ENCODE peak calls at places on chromosome 19, in ten cellular contexts. One of them, this sample, is unnamed.
A peak's percentile ranks its signal among the peaks of the same experiment; 100 is the strongest.

GRCh38 chr19:16303755-16304154 is 20.9 kb upstream of the KLF2 start:
- DNase-seq in stomach: no peak
- DNase-seq in epithelial cell of esophagus: no peak
- DNase-seq in A549: no peak
- DNase-seq in IMR-90: no peak
- DNase-seq in endothelial cell: no peak
- DNase-seq in GM10248: no peak
- DNase-seq in cardiac muscle cell: no peak
- DNase-seq in GM12865: no peak
- DNase-seq in mesothelial cell of epicardium: no peak
- DNase-seq in this sample: no peak

GRCh38 chr19:4061178-4061682 is 5.5 kb downstream of the ZBTB7A start:
- DNase-seq in GM10248: no peak
- DNase-seq in GM12865: peak; percentile 72
- DNase-seq in endothelial cell: no peak
- DNase-seq in A549: peak; percentile 67
- DNase-seq in stomach: peak; percentile 93
- DNase-seq in IMR-90: no peak
- DNase-seq in mesothelial cell of epicardium: no peak
- DNase-seq in epithelial cell of esophagus: peak; percentile 73
- DNase-seq in cardiac muscle cell: no peak
- DNase-seq in this sample: no peak

GRCh38 chr19:17240855-17241399 is 4.8 kb downstream of the NR2F6 start:
- DNase-seq in mesothelial cell of epicardium: no peak
- DNase-seq in epithelial cell of esophagus: no peak
- DNase-seq in stomach: no peak
- DNase-seq in endothelial cell: no peak
- DNase-seq in cardiac muscle cell: no peak
- DNase-seq in IMR-90: no peak
- DNase-seq in A549: no peak
- DNase-seq in GM12865: no peak
- DNase-seq in GM10248: no peak
- DNase-seq in this sample: no peak

GRCh38 chr19:28633223-28634030 is 579.5 kb downstream of the UQCRFS1 start:
- DNase-seq in mesothelial cell of epicardium: peak; percentile 58
- DNase-seq in epithelial cell of esophagus: peak; percentile 33
- DNase-seq in endothelial cell: peak; percentile 80
- DNase-seq in GM10248: peak; percentile 40
- DNase-seq in cardiac muscle cell: peak; percentile 44
- DNase-seq in A549: peak; percentile 61
- DNase-seq in GM12865: peak; percentile 64
- DNase-seq in stomach: no peak
- DNase-seq in IMR-90: peak; percentile 1
- DNase-seq in this sample: peak; percentile 54

GRCh38 chr19:38932425-38933179 is 1.9 kb downstream of the MRPS12 start:
- DNase-seq in epithelial cell of esophagus: peak; percentile 49
- DNase-seq in IMR-90: peak; percentile 44
- DNase-seq in cardiac muscle cell: peak; percentile 60
- DNase-seq in A549: peak; percentile 88
- DNase-seq in mesothelial cell of epicardium: no peak
- DNase-seq in GM10248: no peak
- DNase-seq in endothelial cell: no peak
- DNase-seq in stomach: no peak
- DNase-seq in GM12865: peak; percentile 72
- DNase-seq in this sample: no peak

GRCh38 chr19:53192771-53193533 is at the start of gene ZNF665:
- DNase-seq in epithelial cell of esophagus: peak; percentile 88
- DNase-seq in endothelial cell: peak; percentile 74
- DNase-seq in stomach: peak; percentile 90
- DNase-seq in cardiac muscle cell: peak; percentile 91
- DNase-seq in GM12865: peak; percentile 83
- DNase-seq in A549: no peak
- DNase-seq in IMR-90: peak; percentile 82
- DNase-seq in mesothelial cell of epicardium: peak; percentile 76
- DNase-seq in GM10248: peak; percentile 82
- DNase-seq in this sample: peak; percentile 69

GRCh38 chr19:43809762-43810696 is 7.8 kb upstream of the LYPD5 start:
- DNase-seq in stomach: no peak
- DNase-seq in GM12865: peak; percentile 66
- DNase-seq in epithelial cell of esophagus: peak; percentile 76
- DNase-seq in mesothelial cell of epicardium: no peak
- DNase-seq in endothelial cell: no peak
- DNase-seq in GM10248: peak; percentile 56
- DNase-seq in A549: peak; percentile 82
- DNase-seq in IMR-90: peak; percentile 74
- DNase-seq in cardiac muscle cell: peak; percentile 61
- DNase-seq in this sample: no peak

GRCh38 chr19:54137913-54138776 is 583 bp downstream of the CNOT3 start:
- DNase-seq in epithelial cell of esophagus: no peak
- DNase-seq in A549: no peak
- DNase-seq in mesothelial cell of epicardium: no peak
- DNase-seq in GM10248: peak; percentile 40
- DNase-seq in cardiac muscle cell: peak; percentile 37
- DNase-seq in stomach: no peak
- DNase-seq in GM12865: peak; percentile 55
- DNase-seq in endothelial cell: peak; percentile 40
- DNase-seq in IMR-90: no peak
- DNase-seq in this sample: peak; percentile 30

GRCh38 chr19:29805026-29805925 is 6.5 kb upstream of the CCNE1 start:
- DNase-seq in epithelial cell of esophagus: no peak
- DNase-seq in IMR-90: peak; percentile 10
- DNase-seq in cardiac muscle cell: no peak
- DNase-seq in GM10248: no peak
- DNase-seq in A549: peak; percentile 36
- DNase-seq in endothelial cell: no peak
- DNase-seq in mesothelial cell of epicardium: no peak
- DNase-seq in stomach: no peak
- DNase-seq in GM12865: no peak
- DNase-seq in this sample: no peak

GRCh38 chr19:8539621-8540149 is 25.7 kb upstream of the ZNF414 start:
- DNase-seq in mesothelial cell of epicardium: no peak
- DNase-seq in GM12865: no peak
- DNase-seq in cardiac muscle cell: no peak
- DNase-seq in GM10248: no peak
- DNase-seq in IMR-90: no peak
- DNase-seq in A549: no peak
- DNase-seq in epithelial cell of esophagus: no peak
- DNase-seq in stomach: no peak
- DNase-seq in endothelial cell: no peak
- DNase-seq in this sample: no peak

GRCh38 chr19:31545766-31546165 is 196.5 kb upstream of the TSHZ3 start:
- DNase-seq in epithelial cell of esophagus: no peak
- DNase-seq in stomach: no peak
- DNase-seq in mesothelial cell of epicardium: no peak
- DNase-seq in A549: no peak
- DNase-seq in IMR-90: no peak
- DNase-seq in GM12865: no peak
- DNase-seq in GM10248: no peak
- DNase-seq in endothelial cell: no peak
- DNase-seq in cardiac muscle cell: no peak
- DNase-seq in this sample: no peak

GRCh38 chr19:45403781-45404556 is 900 bp downstream of the PPP1R13L start:
- DNase-seq in GM10248: peak; percentile 88
- DNase-seq in cardiac muscle cell: peak; percentile 76
- DNase-seq in A549: peak; percentile 80
- DNase-seq in GM12865: peak; percentile 73
- DNase-seq in stomach: peak; percentile 73
- DNase-seq in IMR-90: no peak
- DNase-seq in epithelial cell of esophagus: peak; percentile 79
- DNase-seq in endothelial cell: peak; percentile 73
- DNase-seq in mesothelial cell of epicardium: peak; percentile 73
- DNase-seq in this sample: peak; percentile 56

GRCh38 chr19:9861503-9861902 is 26.4 kb downstream of the PIN1 start:
- DNase-seq in IMR-90: no peak
- DNase-seq in GM10248: no peak
- DNase-seq in GM12865: no peak
- DNase-seq in endothelial cell: no peak
- DNase-seq in epithelial cell of esophagus: no peak
- DNase-seq in mesothelial cell of epicardium: no peak
- DNase-seq in cardiac muscle cell: no peak
- DNase-seq in A549: no peak
- DNase-seq in stomach: no peak
- DNase-seq in this sample: no peak

GRCh38 chr19:11202488-11203193 is 5.3 kb upstream of the KANK2 start:
- DNase-seq in IMR-90: no peak
- DNase-seq in epithelial cell of esophagus: no peak
- DNase-seq in GM10248: no peak
- DNase-seq in endothelial cell: no peak
- DNase-seq in GM12865: no peak
- DNase-seq in cardiac muscle cell: no peak
- DNase-seq in A549: no peak
- DNase-seq in stomach: no peak
- DNase-seq in mesothelial cell of epicardium: no peak
- DNase-seq in this sample: no peak
- TF ChIP-seq CTCF in IMR-90: no peak
- TF ChIP-seq CTCF in epithelial cell of esophagus: no peak
- TF ChIP-seq CTCF in GM10248: no peak
- TF ChIP-seq CTCF in endothelial cell: no peak
- TF ChIP-seq CTCF in GM12865: no peak
- TF ChIP-seq CTCF in cardiac muscle cell: no peak
- TF ChIP-seq CTCF in A549: no peak
- TF ChIP-seq CTCF in stomach: no peak
- TF ChIP-seq CTCF in mesothelial cell of epicardium: no peak
- TF ChIP-seq CTCF in this sample: no peak

GRCh38 chr19:11556634-11557420 is 2.2 kb downstream of the ELOF1 start:
- DNase-seq in endothelial cell: no peak
- DNase-seq in GM12865: no peak
- DNase-seq in mesothelial cell of epicardium: no peak
- DNase-seq in A549: no peak
- DNase-seq in epithelial cell of esophagus: no peak
- DNase-seq in cardiac muscle cell: no peak
- DNase-seq in GM10248: no peak
- DNase-seq in stomach: no peak
- DNase-seq in IMR-90: no peak
- DNase-seq in this sample: no peak

GRCh38 chr19:11555246-11555645 is 3.8 kb downstream of the ELOF1 start:
- DNase-seq in A549: no peak
- DNase-seq in GM12865: no peak
- DNase-seq in epithelial cell of esophagus: no peak
- DNase-seq in IMR-90: no peak
- DNase-seq in endothelial cell: no peak
- DNase-seq in cardiac muscle cell: no peak
- DNase-seq in mesothelial cell of epicardium: no peak
- DNase-seq in stomach: no peak
- DNase-seq in GM10248: no peak
- DNase-seq in this sample: no peak

GRCh38 chr19:11560404-11560988 is 1.5 kb upstream of the ELOF1 start:
- DNase-seq in stomach: peak; percentile 41
- DNase-seq in GM10248: peak; percentile 69
- DNase-seq in cardiac muscle cell: peak; percentile 88
- DNase-seq in endothelial cell: peak; percentile 71
- DNase-seq in A549: peak; percentile 73
- DNase-seq in epithelial cell of esophagus: peak; percentile 73
- DNase-seq in GM12865: peak; percentile 93
- DNase-seq in mesothelial cell of epicardium: no peak
- DNase-seq in IMR-90: peak; percentile 84
- DNase-seq in this sample: peak; percentile 21

GRCh38 chr19:11563530-11563929 is 4.5 kb upstream of the ELOF1 start:
- DNase-seq in cardiac muscle cell: no peak
- DNase-seq in stomach: no peak
- DNase-seq in IMR-90: no peak
- DNase-seq in endothelial cell: no peak
- DNase-seq in epithelial cell of esophagus: no peak
- DNase-seq in A549: no peak
- DNase-seq in GM12865: no peak
- DNase-seq in GM10248: no peak
- DNase-seq in mesothelial cell of epicardium: no peak
- DNase-seq in this sample: no peak

GRCh38 chr19:11558881-11559828 is at the start of gene ELOF1:
- DNase-seq in cardiac muscle cell: peak; percentile 99
- DNase-seq in endothelial cell: peak; percentile 93
- DNase-seq in mesothelial cell of epicardium: peak; percentile 97
- DNase-seq in IMR-90: peak; percentile 98
- DNase-seq in A549: peak; percentile 97
- DNase-seq in stomach: peak; percentile 98
- DNase-seq in GM12865: peak; percentile 99
- DNase-seq in GM10248: peak; percentile 98
- DNase-seq in epithelial cell of esophagus: peak; percentile 99
- DNase-seq in this sample: peak; percentile 96
- TF ChIP-seq CTCF in cardiac muscle cell: peak; percentile 30
- TF ChIP-seq CTCF in endothelial cell: no peak
- TF ChIP-seq CTCF in mesothelial cell of epicardium: no peak
- TF ChIP-seq CTCF in IMR-90: peak; percentile 15
- TF ChIP-seq CTCF in A549: no peak
- TF ChIP-seq CTCF in stomach: no peak
- TF ChIP-seq CTCF in GM12865: no peak
- TF ChIP-seq CTCF in GM10248: no peak
- TF ChIP-seq CTCF in epithelial cell of esophagus: peak; percentile 36
- TF ChIP-seq CTCF in this sample: no peak

DNA sequence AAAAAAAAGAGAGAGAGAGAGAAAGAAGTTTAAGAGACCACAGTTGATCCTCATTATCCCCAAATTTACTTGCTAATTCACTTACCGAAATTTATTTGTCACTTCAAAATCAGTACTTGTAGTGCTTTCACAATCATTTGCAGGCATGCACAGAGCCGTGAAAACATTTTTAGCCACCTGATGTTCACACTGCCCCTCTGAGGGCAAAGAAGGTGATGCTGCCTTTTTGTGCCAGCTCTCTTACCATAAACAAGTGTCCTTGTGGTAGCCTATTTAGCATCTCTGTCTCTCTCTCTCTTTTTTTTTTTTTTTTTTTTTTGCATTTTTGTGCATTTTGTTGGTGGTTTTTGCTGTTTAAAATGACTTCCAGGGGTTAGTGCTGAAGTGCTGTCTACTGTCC is 24.0 kb upstream of the CASP14 start:
- DNase-seq in mesothelial cell of epicardium: no peak
- DNase-seq in GM10248: no peak
- DNase-seq in IMR-90: no peak
- DNase-seq in stomach: no peak
- DNase-seq in A549: peak; percentile 23
- DNase-seq in GM12865: peak; percentile 13
- DNase-seq in cardiac muscle cell: no peak
- DNase-seq in endothelial cell: no peak
- DNase-seq in epithelial cell of esophagus: peak; percentile 2
- DNase-seq in this sample: no peak
- TF ChIP-seq CTCF in mesothelial cell of epicardium: no peak
- TF ChIP-seq CTCF in GM10248: peak; percentile 41
- TF ChIP-seq CTCF in IMR-90: no peak
- TF ChIP-seq CTCF in stomach: no peak
- TF ChIP-seq CTCF in A549: peak; percentile 10
- TF ChIP-seq CTCF in GM12865: peak; percentile 34
- TF ChIP-seq CTCF in cardiac muscle cell: no peak
- TF ChIP-seq CTCF in endothelial cell: no peak
- TF ChIP-seq CTCF in epithelial cell of esophagus: no peak
- TF ChIP-seq CTCF in this sample: no peak

GRCh38 chr19:42412661-42413076 is 14.5 kb downstream of the LIPE start:
- DNase-seq in GM10248: no peak
- DNase-seq in cardiac muscle cell: no peak
- DNase-seq in stomach: no peak
- DNase-seq in mesothelial cell of epicardium: no peak
- DNase-seq in A549: no peak
- DNase-seq in IMR-90: no peak
- DNase-seq in epithelial cell of esophagus: no peak
- DNase-seq in endothelial cell: no peak
- DNase-seq in GM12865: no peak
- DNase-seq in this sample: no peak
- TF ChIP-seq CTCF in GM10248: no peak
- TF ChIP-seq CTCF in cardiac muscle cell: no peak
- TF ChIP-seq CTCF in stomach: no peak
- TF ChIP-seq CTCF in mesothelial cell of epicardium: no peak
- TF ChIP-seq CTCF in A549: no peak
- TF ChIP-seq CTCF in IMR-90: no peak
- TF ChIP-seq CTCF in epithelial cell of esophagus: no peak
- TF ChIP-seq CTCF in endothelial cell: no peak
- TF ChIP-seq CTCF in GM12865: no peak
- TF ChIP-seq CTCF in this sample: no peak

This sample was measured in progenitor cell of endocrine pancreas.